ENCODE peak calls at places on chromosomes 1 and 21, in five cellular contexts. One of them, this sample, is unnamed.

GRCh38 chr21:44950351-44950750 is 10.5 kb downstream of the SLX9 start:
- DNase-seq in AG09309: no peak
- DNase-seq in epithelial cell of esophagus: no peak
- DNase-seq in left ventricle myocardium inferior: peak
- DNase-seq in dorsolateral prefrontal cortex: no peak
- DNase-seq in this sample: no peak

GRCh38 chr1:19514391-19514831 is 29.1 kb upstream of the CAPZB start:
- DNase-seq in AG09309: no peak
- DNase-seq in epithelial cell of esophagus: no peak
- DNase-seq in left ventricle myocardium inferior: peak
- DNase-seq in dorsolateral prefrontal cortex: no peak
- DNase-seq in this sample: no peak

GRCh38 chr1:21496886-21497285 is 12.3 kb upstream of the ALPL start:
- DNase-seq in AG09309: no peak
- DNase-seq in epithelial cell of esophagus: no peak
- DNase-seq in left ventricle myocardium inferior: no peak
- DNase-seq in dorsolateral prefrontal cortex: no peak
- DNase-seq in this sample: no peak

GRCh38 chr1:97050501-97050900 is 328.9 kb downstream of the PTBP2 start:
- DNase-seq in AG09309: no peak
- DNase-seq in epithelial cell of esophagus: no peak
- DNase-seq in left ventricle myocardium inferior: no peak
- DNase-seq in dorsolateral prefrontal cortex: no peak
- DNase-seq in this sample: no peak

GRCh38 chr1:117698398-117699160 is 92.7 kb downstream of the TENT5C start:
- DNase-seq in AG09309: no peak
- DNase-seq in epithelial cell of esophagus: no peak
- DNase-seq in left ventricle myocardium inferior: peak
- DNase-seq in dorsolateral prefrontal cortex: no peak
- DNase-seq in this sample: no peak

GRCh38 chr1:65401612-65402011 is 18.9 kb upstream of the LEPR start:
- DNase-seq in AG09309: no peak
- DNase-seq in epithelial cell of esophagus: no peak
- DNase-seq in left ventricle myocardium inferior: no peak
- DNase-seq in dorsolateral prefrontal cortex: no peak
- DNase-seq in this sample: no peak

GRCh38 chr1:30106125-30106524 is 617.3 kb downstream of the MATN1 start:
- DNase-seq in AG09309: no peak
- DNase-seq in epithelial cell of esophagus: peak
- DNase-seq in left ventricle myocardium inferior: peak
- DNase-seq in dorsolateral prefrontal cortex: no peak
- DNase-seq in this sample: no peak

GRCh38 chr1:98991127-98992003 is 13.3 kb downstream of the PLPPR5 start:
- DNase-seq in AG09309: peak
- DNase-seq in epithelial cell of esophagus: peak
- DNase-seq in left ventricle myocardium inferior: no peak
- DNase-seq in dorsolateral prefrontal cortex: no peak
- DNase-seq in this sample: no peak

GRCh38 chr1:206931709-206932108 is 10.0 kb upstream of the FCMR start:
- DNase-seq in AG09309: no peak
- DNase-seq in epithelial cell of esophagus: no peak
- DNase-seq in left ventricle myocardium inferior: no peak
- DNase-seq in dorsolateral prefrontal cortex: no peak
- DNase-seq in this sample: no peak

GRCh38 chr21:15054089-15054488 is 10.7 kb downstream of the NRIP1 start:
- DNase-seq in AG09309: no peak
- DNase-seq in epithelial cell of esophagus: no peak
- DNase-seq in left ventricle myocardium inferior: no peak
- DNase-seq in dorsolateral prefrontal cortex: no peak
- DNase-seq in this sample: no peak

GRCh38 chr1:30852026-30852425 is 56.5 kb downstream of the SDC3 start:
- DNase-seq in AG09309: no peak
- DNase-seq in epithelial cell of esophagus: peak
- DNase-seq in left ventricle myocardium inferior: peak
- DNase-seq in dorsolateral prefrontal cortex: no peak
- DNase-seq in this sample: no peak

GRCh38 chr1:106926748-106927582 is 129.5 kb upstream of the PRMT6 start:
- DNase-seq in AG09309: no peak
- DNase-seq in epithelial cell of esophagus: peak
- DNase-seq in left ventricle myocardium inferior: no peak
- DNase-seq in dorsolateral prefrontal cortex: no peak
- DNase-seq in this sample: no peak

GRCh38 chr1:223022641-223023473 is 120.2 kb downstream of the TLR5 start:
- DNase-seq in AG09309: no peak
- DNase-seq in epithelial cell of esophagus: peak
- DNase-seq in left ventricle myocardium inferior: peak
- DNase-seq in dorsolateral prefrontal cortex: no peak
- DNase-seq in this sample: no peak

GRCh38 chr1:108863984-108864383 is 7.1 kb upstream of the AKNAD1 start:
- DNase-seq in AG09309: no peak
- DNase-seq in epithelial cell of esophagus: no peak
- DNase-seq in left ventricle myocardium inferior: no peak
- DNase-seq in dorsolateral prefrontal cortex: no peak
- DNase-seq in this sample: no peak

GRCh38 chr1:167794043-167794442 is 72.3 kb downstream of the MPZL1 start:
- DNase-seq in AG09309: no peak
- DNase-seq in epithelial cell of esophagus: peak
- DNase-seq in left ventricle myocardium inferior: no peak
- DNase-seq in dorsolateral prefrontal cortex: no peak
- DNase-seq in this sample: no peak

GRCh38 chr1:16205891-16206546 is 6.4 kb downstream of the ARHGEF19 start:
- DNase-seq in AG09309: no peak
- DNase-seq in epithelial cell of esophagus: no peak
- DNase-seq in left ventricle myocardium inferior: no peak
- DNase-seq in dorsolateral prefrontal cortex: no peak
- DNase-seq in this sample: no peak

GRCh38 chr1:33082575-33083112 is 1.7 kb downstream of the AZIN2 start:
- DNase-seq in AG09309: no peak
- DNase-seq in epithelial cell of esophagus: peak
- DNase-seq in left ventricle myocardium inferior: no peak
- DNase-seq in dorsolateral prefrontal cortex: no peak
- DNase-seq in this sample: no peak

GRCh38 chr1:207891148-207891547 is 19.8 kb downstream of the CD34 start:
- DNase-seq in AG09309: no peak
- DNase-seq in epithelial cell of esophagus: no peak
- DNase-seq in left ventricle myocardium inferior: no peak
- DNase-seq in dorsolateral prefrontal cortex: no peak
- DNase-seq in this sample: no peak

GRCh38 chr1:205798577-205798976 is 14.4 kb downstream of the SLC41A1 start:
- DNase-seq in AG09309: no peak
- DNase-seq in epithelial cell of esophagus: peak
- DNase-seq in left ventricle myocardium inferior: no peak
- DNase-seq in dorsolateral prefrontal cortex: no peak
- DNase-seq in this sample: no peak

GRCh38 chr1:206738370-206739366 is 31.9 kb upstream of the IL19 start:
- DNase-seq in AG09309: no peak
- DNase-seq in epithelial cell of esophagus: peak
- DNase-seq in left ventricle myocardium inferior: no peak
- DNase-seq in dorsolateral prefrontal cortex: no peak
- DNase-seq in this sample: no peak

GRCh38 chr1:107344268-107344667 is 203.4 kb downstream of the NTNG1 start:
- DNase-seq in AG09309: no peak
- DNase-seq in epithelial cell of esophagus: no peak
- DNase-seq in left ventricle myocardium inferior: no peak
- DNase-seq in dorsolateral prefrontal cortex: no peak
- DNase-seq in this sample: no peak

GRCh38 chr21:32392299-32392879 is 423 bp downstream of the URB1 start:
- DNase-seq in AG09309: no peak
- DNase-seq in epithelial cell of esophagus: peak
- DNase-seq in left ventricle myocardium inferior: no peak
- DNase-seq in dorsolateral prefrontal cortex: no peak
- DNase-seq in this sample: no peak

GRCh38 chr1:2213576-2214505 is 14.3 kb upstream of the SKI start:
- DNase-seq in AG09309: no peak
- DNase-seq in epithelial cell of esophagus: no peak
- DNase-seq in left ventricle myocardium inferior: peak
- DNase-seq in dorsolateral prefrontal cortex: peak
- DNase-seq in this sample: no peak

GRCh38 chr1:170700842-170701305 is 36.9 kb downstream of the PRRX1 start:
- DNase-seq in AG09309: no peak
- DNase-seq in epithelial cell of esophagus: no peak
- DNase-seq in left ventricle myocardium inferior: no peak
- DNase-seq in dorsolateral prefrontal cortex: no peak
- DNase-seq in this sample: no peak

GRCh38 chr1:178362784-178363183 is 134.0 kb downstream of the CLEC20A start:
- DNase-seq in AG09309: peak
- DNase-seq in epithelial cell of esophagus: peak
- DNase-seq in left ventricle myocardium inferior: no peak
- DNase-seq in dorsolateral prefrontal cortex: no peak
- DNase-seq in this sample: no peak

GRCh38 chr1:178360421-178360820 is 136.3 kb downstream of the CLEC20A start:
- DNase-seq in AG09309: no peak
- DNase-seq in epithelial cell of esophagus: no peak
- DNase-seq in left ventricle myocardium inferior: no peak
- DNase-seq in dorsolateral prefrontal cortex: no peak
- DNase-seq in this sample: no peak

GRCh38 chr1:178364782-178365181 is 132.0 kb downstream of the CLEC20A start:
- DNase-seq in AG09309: no peak
- DNase-seq in epithelial cell of esophagus: no peak
- DNase-seq in left ventricle myocardium inferior: no peak
- DNase-seq in dorsolateral prefrontal cortex: no peak
- DNase-seq in this sample: no peak

GRCh38 chr1:178367151-178367550 is 129.6 kb downstream of the CLEC20A start:
- DNase-seq in AG09309: no peak
- DNase-seq in epithelial cell of esophagus: no peak
- DNase-seq in left ventricle myocardium inferior: no peak
- DNase-seq in dorsolateral prefrontal cortex: no peak
- DNase-seq in this sample: no peak

DNA sequence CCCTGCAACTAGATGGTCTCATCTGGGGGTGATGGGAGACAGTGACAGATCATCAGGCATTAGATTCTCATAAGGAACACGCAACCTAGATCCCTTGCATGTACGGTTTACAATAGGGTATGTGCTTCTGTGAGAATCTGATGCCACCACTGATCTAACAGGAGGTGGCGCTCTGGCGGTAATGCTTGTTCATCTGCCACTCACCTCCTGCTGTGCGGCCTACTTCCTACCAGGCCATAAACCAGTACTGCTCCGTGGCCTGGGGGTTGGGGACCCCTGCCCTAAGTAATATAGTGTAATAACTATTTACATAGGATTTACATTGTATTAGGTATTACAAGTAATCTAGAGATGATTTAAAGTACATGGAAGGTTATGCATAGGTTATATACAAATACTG is 134.9 kb downstream of the CLEC20A start:
- DNase-seq in AG09309: no peak
- DNase-seq in epithelial cell of esophagus: no peak
- DNase-seq in left ventricle myocardium inferior: no peak
- DNase-seq in dorsolateral prefrontal cortex: no peak
- DNase-seq in this sample: no peak
- TF ChIP-seq CTCF in AG09309: no peak
- TF ChIP-seq CTCF in epithelial cell of esophagus: no peak
- TF ChIP-seq CTCF in left ventricle myocardium inferior: no peak
- TF ChIP-seq CTCF in dorsolateral prefrontal cortex: no peak
- TF ChIP-seq CTCF in this sample: no peak

GRCh38 chr21:35989185-35989735 is 71.1 kb downstream of the SETD4 start:
- DNase-seq in AG09309: peak
- DNase-seq in epithelial cell of esophagus: peak
- DNase-seq in left ventricle myocardium inferior: no peak
- DNase-seq in dorsolateral prefrontal cortex: no peak
- DNase-seq in this sample: no peak

GRCh38 chr21:35987475-35987874 is 72.9 kb downstream of the SETD4 start:
- DNase-seq in AG09309: no peak
- DNase-seq in epithelial cell of esophagus: no peak
- DNase-seq in left ventricle myocardium inferior: no peak
- DNase-seq in dorsolateral prefrontal cortex: no peak
- DNase-seq in this sample: no peak

GRCh38 chr21:35991131-35991530 is 69.2 kb downstream of the SETD4 start:
- DNase-seq in AG09309: no peak
- DNase-seq in epithelial cell of esophagus: no peak
- DNase-seq in left ventricle myocardium inferior: no peak
- DNase-seq in dorsolateral prefrontal cortex: no peak
- DNase-seq in this sample: no peak

GRCh38 chr21:35990609-35991008 is 69.7 kb downstream of the SETD4 start:
- DNase-seq in AG09309: no peak
- DNase-seq in epithelial cell of esophagus: no peak
- DNase-seq in left ventricle myocardium inferior: no peak
- DNase-seq in dorsolateral prefrontal cortex: no peak
- DNase-seq in this sample: no peak

DNA sequence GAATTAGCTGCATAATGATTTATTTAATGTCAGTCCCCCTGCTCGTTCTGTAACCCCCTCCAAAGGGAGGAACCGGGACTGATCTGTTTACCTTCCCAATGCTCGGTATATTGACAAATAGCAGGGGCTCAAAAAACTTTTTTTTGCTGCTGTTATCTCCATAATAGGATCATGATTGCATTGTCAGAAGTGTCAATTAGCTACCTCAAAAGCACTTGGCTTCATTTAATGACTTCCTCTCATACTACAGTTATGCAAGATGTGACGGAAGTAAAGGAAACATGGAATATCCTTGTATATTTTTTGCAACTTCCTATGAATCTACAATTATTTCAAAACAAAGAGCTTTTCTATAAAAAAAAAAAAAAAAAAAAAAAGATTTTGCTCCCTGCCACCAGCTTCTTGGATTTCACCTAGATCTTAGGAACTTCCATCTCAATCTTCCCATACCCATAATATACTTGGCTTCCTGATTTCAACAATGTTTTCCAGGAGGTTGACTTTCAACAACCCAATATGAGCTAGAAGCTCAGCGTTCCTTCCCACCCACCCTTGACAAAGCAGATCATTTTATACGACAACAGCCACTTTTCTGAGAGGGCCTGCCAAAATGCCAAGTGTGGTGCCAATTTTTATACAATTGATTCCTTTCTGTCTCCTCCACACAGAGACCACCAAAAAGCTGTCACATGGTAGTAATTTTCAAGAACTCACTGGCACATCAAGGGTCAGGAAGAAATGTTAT is 71.8 kb downstream of the SETD4 start:
- DNase-seq in AG09309: no peak
- DNase-seq in epithelial cell of esophagus: no peak
- DNase-seq in left ventricle myocardium inferior: no peak
- DNase-seq in dorsolateral prefrontal cortex: no peak
- DNase-seq in this sample: no peak
- TF ChIP-seq CTCF in AG09309: no peak
- TF ChIP-seq CTCF in epithelial cell of esophagus: no peak
- TF ChIP-seq CTCF in left ventricle myocardium inferior: no peak
- TF ChIP-seq CTCF in dorsolateral prefrontal cortex: no peak
- TF ChIP-seq CTCF in this sample: no peak

DNA sequence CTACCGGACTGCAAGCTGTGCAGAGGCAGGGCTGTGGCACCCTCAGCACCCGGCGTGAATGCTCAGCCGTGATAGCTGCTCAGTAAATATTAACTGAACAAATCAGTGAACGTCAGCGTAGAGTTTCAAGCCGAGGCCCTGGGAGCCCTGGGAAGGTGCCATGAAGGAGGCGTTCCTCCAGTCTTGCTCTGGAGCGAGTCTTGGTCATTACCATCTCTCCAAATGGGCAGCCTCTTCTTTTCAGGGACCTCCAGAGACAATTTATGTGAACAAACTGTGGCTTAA is 449.2 kb downstream of the CAMTA1 start:
- DNase-seq in AG09309: no peak
- DNase-seq in epithelial cell of esophagus: no peak
- DNase-seq in left ventricle myocardium inferior: no peak
- DNase-seq in dorsolateral prefrontal cortex: no peak
- DNase-seq in this sample: no peak
- TF ChIP-seq CTCF in AG09309: no peak
- TF ChIP-seq CTCF in epithelial cell of esophagus: no peak
- TF ChIP-seq CTCF in left ventricle myocardium inferior: no peak
- TF ChIP-seq CTCF in dorsolateral prefrontal cortex: no peak
- TF ChIP-seq CTCF in this sample: no peak

GRCh38 chr1:209480345-209480744 is 103.2 kb upstream of the CAMK1G start:
- DNase-seq in AG09309: no peak
- DNase-seq in epithelial cell of esophagus: no peak
- DNase-seq in left ventricle myocardium inferior: no peak
- DNase-seq in dorsolateral prefrontal cortex: no peak
- DNase-seq in this sample: no peak
- TF ChIP-seq CTCF in AG09309: no peak
- TF ChIP-seq CTCF in epithelial cell of esophagus: no peak
- TF ChIP-seq CTCF in left ventricle myocardium inferior: no peak
- TF ChIP-seq CTCF in dorsolateral prefrontal cortex: no peak
- TF ChIP-seq CTCF in this sample: no peak